ENCODE peak calls at places on chromosome 2, in seven cellular contexts. H, F, W, Y, O, M and P are unnamed samples. For H3K4me1, the result is how much of the 10 kb centered on the place peaks cover.

GRCh38 chr2:135742307-135742838 is 718 bp downstream of the UBXN4 start:
- DNase-seq in M (no peak), H (no peak), W (peak), Y (peak), F (no peak), O (no peak), P (peak)

GRCh38 chr2:201532686-201533304 is 81.3 kb downstream of the STRADB start:
- DNase-seq in W (peak), M (peak), H (no peak), O (no peak), F (peak), Y (no peak), P (no peak)

GRCh38 chr2:191352536-191352935 is 107.3 kb downstream of the MYO1B start:
- DNase-seq in W (no peak), F (no peak), M (no peak), O (no peak), H (no peak), Y (no peak), P (no peak)

GRCh38 chr2:96514521-96514920 is 9.4 kb upstream of the NEURL3 start:
- DNase-seq in H (no peak), Y (no peak), M (no peak), O (no peak), F (no peak), W (no peak), P (no peak)

GRCh38 chr2:41923156-41923786 is 124.5 kb upstream of the PKDCC start:
- DNase-seq in O (no peak), F (no peak), H (no peak), M (no peak), Y (no peak), W (no peak), P (no peak)

GRCh38 chr2:202084265-202084664 is 11.2 kb downstream of the KIAA2012 start:
- DNase-seq in F (no peak), M (no peak), W (no peak), O (no peak), H (no peak), Y (no peak), P (peak)

GRCh38 chr2:229084467-229084866 is 186.6 kb downstream of the PID1 start:
- DNase-seq in W (no peak), O (no peak), F (no peak), M (no peak), H (no peak), Y (no peak), P (no peak)

GRCh38 chr2:219060821-219061791 is at the start of gene IHH:
- DNase-seq in F (no peak), O (peak), H (no peak), Y (no peak), M (no peak), W (no peak), P (peak)

GRCh38 chr2:166106431-166107015 is 21.3 kb downstream of the SCN1A start:
- DNase-seq in O (peak), M (no peak), Y (peak), H (no peak), W (peak), F (no peak), P (peak)

DNA sequence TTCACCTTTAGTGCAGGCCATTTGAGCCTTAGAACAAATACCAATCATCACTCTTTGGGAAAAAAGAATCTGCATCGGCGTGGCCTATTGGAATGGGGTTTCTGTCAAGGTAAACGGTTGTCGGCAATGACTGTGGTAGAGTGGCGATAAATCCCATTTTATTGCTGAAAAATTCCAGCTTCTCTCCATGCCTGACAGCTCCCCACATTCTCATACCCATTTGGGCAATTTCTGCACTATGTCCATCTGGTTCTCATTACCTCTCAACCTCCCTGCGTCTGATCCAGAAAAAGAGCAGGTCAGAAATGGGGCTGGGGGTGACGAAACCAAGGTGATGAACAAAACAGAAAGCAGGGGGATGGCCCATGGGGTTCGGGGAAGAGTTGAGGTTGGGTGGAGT is 254.0 kb downstream of the MEIS1 start:
- DNase-seq in Y (no peak), O (no peak), F (no peak), H (no peak), M (no peak), W (no peak), P (no peak)
- H3K4me1 ChIP-seq in Y (under half), O (under half), F (under half), H (under half), M (under half), W (under half), P (under half)

DNA sequence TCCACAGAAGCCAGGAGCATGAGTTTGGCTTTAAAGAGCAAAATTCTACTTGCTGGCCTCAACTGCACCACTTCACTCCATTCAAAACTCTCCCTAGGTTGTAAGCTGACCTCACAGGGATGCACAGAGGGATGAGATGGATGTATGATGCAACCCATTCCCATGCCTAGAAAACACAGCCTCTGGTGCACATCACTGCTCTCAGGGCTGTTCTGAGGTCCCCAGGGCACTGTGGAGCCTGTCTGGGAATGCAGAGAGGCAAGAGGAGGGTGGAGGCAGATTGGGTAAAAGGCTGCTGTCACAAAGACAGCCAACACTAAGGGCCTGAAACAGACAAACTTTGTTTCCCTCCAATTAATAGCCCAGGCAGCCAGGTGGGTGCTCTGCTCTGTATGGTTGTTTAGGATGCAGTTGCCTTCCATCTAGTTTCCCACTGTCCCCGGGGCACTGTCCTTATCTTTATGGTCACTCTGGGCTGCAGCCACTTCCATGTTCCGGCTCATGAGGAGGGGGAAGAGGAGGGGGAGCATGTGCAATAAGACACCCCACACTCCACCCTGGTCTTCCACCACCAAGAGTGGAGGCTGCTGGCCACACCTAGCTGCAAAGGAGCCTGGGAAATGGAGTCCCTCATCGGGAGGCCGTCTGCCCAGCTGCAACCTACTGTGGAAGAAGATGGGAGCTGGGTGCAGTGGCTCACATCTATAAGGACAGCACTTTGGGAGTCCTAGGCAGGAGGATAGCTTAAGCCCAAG is 7.0 kb downstream of the GPR45 start:
- DNase-seq in F (no peak), W (peak), M (no peak), H (no peak), Y (no peak), O (peak), P (no peak)
- TF ChIP-seq YY1 in F (no peak), W (no peak), M (no peak), H (no peak), Y (no peak), O (no peak), P (no peak)

GRCh38 chr2:54589340-54590215 is 133.5 kb downstream of the SPTBN1 start:
- DNase-seq in W (peak), Y (peak), F (no peak), H (no peak), M (no peak), O (peak), P (no peak)

GRCh38 chr2:54589038-54589339 is 132.9 kb downstream of the SPTBN1 start:
- DNase-seq in H (no peak), W (no peak), O (no peak), Y (no peak), M (no peak), F (no peak), P (no peak)

GRCh38 chr2:54588244-54588899 is 132.2 kb downstream of the SPTBN1 start:
- DNase-seq in O (no peak), H (no peak), M (no peak), F (no peak), Y (no peak), W (no peak), P (no peak)

GRCh38 chr2:54591551-54591950 is 131.9 kb upstream of the EML6 start:
- DNase-seq in H (no peak), F (no peak), O (no peak), Y (no peak), W (no peak), M (no peak), P (no peak)

GRCh38 chr2:54590216-54590961 is 133.1 kb upstream of the EML6 start:
- DNase-seq in O (no peak), M (no peak), H (no peak), Y (no peak), F (no peak), W (no peak), P (no peak)
- H3K4me1 ChIP-seq in O (under half), M (half or more), H (under half), Y (half or more), F (under half), W (under half), P (under half)

GRCh38 chr2:112204411-112204810 is 50.4 kb downstream of the ZC3H8 start:
- DNase-seq in W (peak), Y (peak), M (no peak), F (peak), O (no peak), H (no peak), P (no peak)
- TF ChIP-seq YY1 in W (no peak), Y (no peak), M (no peak), F (no peak), O (no peak), H (no peak), P (no peak)

GRCh38 chr2:206611191-206611590 is 31.1 kb upstream of the FAM237A start:
- DNase-seq in M (no peak), W (no peak), F (no peak), H (no peak), O (no peak), Y (no peak), P (no peak)

GRCh38 chr2:206615417-206616089 is 26.7 kb upstream of the FAM237A start:
- DNase-seq in F (no peak), O (no peak), H (no peak), M (no peak), W (no peak), Y (peak), P (no peak)

GRCh38 chr2:206610451-206610850 is 31.8 kb upstream of the FAM237A start:
- DNase-seq in O (no peak), W (no peak), Y (no peak), H (no peak), M (no peak), F (no peak), P (no peak)

GRCh38 chr2:206614825-206615224 is 27.5 kb upstream of the FAM237A start:
- DNase-seq in W (peak), M (no peak), O (no peak), F (no peak), H (peak), Y (no peak), P (no peak)

GRCh38 chr2:206611736-206612135 is 30.6 kb upstream of the FAM237A start:
- DNase-seq in H (no peak), F (no peak), W (no peak), M (no peak), O (peak), Y (no peak), P (no peak)
- H3K4me1 ChIP-seq in H (under half), F (under half), W (under half), M (under half), O (under half), Y (under half), P (under half)

GRCh38 chr2:240620859-240621258 is 4.4 kb upstream of the GPR35 start:
- DNase-seq in W (no peak), F (no peak), M (no peak), Y (no peak), O (no peak), H (no peak), P (no peak)
- TF ChIP-seq YY1 in W (no peak), F (no peak), M (no peak), Y (no peak), O (no peak), H (no peak), P (no peak)

DNA sequence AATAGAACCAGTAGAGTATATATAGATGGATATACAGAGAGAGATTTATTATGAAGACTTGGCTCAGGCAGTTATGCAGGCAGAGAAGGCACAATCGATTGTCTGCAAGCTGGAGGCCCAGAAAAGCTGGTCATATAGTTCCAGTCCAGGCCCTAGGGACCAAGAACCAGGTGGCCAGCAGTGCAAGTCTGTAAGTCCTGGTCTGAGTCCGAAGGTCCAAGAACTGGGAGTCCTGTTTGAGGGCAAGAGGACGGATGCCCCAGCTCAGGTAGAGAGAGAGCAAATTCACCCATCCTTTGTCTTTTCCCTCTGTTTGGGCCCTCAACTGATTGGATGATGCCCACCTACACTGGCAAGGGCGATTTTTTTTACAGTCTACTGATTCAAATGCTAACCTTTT is 164.6 kb downstream of the CAMKMT start:
- DNase-seq in Y (no peak), M (no peak), H (no peak), O (no peak), W (no peak), F (no peak), P (no peak)
- H3K4me1 ChIP-seq in Y (under half), M (under half), H (under half), O (under half), W (under half), F (under half), P (under half)

GRCh38 chr2:127424598-127425379 is 6.6 kb downstream of the PROC start:
- DNase-seq in F (no peak), W (no peak), Y (no peak), H (no peak), M (no peak), O (no peak), P (no peak)

GRCh38 chr2:127423880-127424279 is 5.7 kb downstream of the PROC start:
- DNase-seq in H (no peak), O (no peak), W (no peak), Y (no peak), M (no peak), F (no peak), P (no peak)

GRCh38 chr2:127427376-127428056 is 9.3 kb downstream of the PROC start:
- DNase-seq in M (no peak), F (no peak), Y (no peak), W (no peak), H (no peak), O (no peak), P (no peak)

GRCh38 chr2:127426501-127427354 is 8.5 kb downstream of the PROC start:
- DNase-seq in O (no peak), F (no peak), Y (no peak), M (no peak), W (no peak), H (no peak), P (no peak)

GRCh38 chr2:127425540-127426490 is 7.6 kb downstream of the PROC start:
- DNase-seq in Y (no peak), H (no peak), O (no peak), W (no peak), M (no peak), F (no peak), P (no peak)
- TF ChIP-seq YY1 in Y (no peak), H (no peak), O (no peak), W (no peak), M (no peak), F (no peak), P (no peak)

GRCh38 chr2:179856205-179856604 is 5.2 kb downstream of the ZNF385B start:
- DNase-seq in O (no peak), Y (no peak), M (no peak), W (no peak), F (no peak), H (no peak), P (no peak)
- H3K4me1 ChIP-seq in O (under half), Y (under half), M (under half), W (under half), F (under half), H (under half), P (under half)

DNA sequence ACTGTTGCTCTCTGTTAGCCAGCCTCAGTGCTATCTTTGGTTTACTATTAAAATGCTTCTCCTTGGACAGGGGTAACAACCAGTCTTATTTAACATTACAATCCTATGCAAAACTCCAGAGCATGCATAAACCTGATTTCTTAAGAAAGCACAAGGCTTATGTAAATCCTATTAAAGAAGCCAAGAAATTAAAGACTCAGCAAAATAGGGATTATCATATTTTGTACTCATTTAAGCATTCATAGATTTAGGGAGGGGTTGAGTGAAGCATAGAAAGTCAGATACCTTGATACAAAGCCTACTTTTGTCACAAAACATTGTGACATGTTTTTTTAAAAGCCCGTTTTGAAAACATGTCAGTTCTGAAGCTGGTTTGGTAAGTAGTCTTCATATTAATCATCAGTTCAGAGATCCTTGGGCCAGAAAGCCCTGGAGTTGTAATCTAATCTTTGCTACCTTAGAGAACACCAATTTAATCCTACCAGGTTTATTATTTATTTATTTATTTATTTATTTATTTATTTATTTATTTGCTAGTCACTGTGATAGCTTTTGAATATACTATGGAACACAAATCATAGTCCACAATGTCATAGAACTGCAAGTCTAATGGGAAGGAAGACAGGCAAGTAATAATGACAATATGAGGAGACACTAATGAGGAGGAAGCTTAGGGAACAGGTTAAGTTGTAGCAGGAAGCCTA is 158.0 kb upstream of the HNMT start:
- DNase-seq in Y (no peak), F (no peak), W (no peak), M (no peak), H (no peak), O (no peak), P (no peak)
- TF ChIP-seq YY1 in Y (no peak), F (no peak), W (no peak), M (no peak), H (no peak), O (no peak), P (no peak)